ENCODE peak calls at places on chromosomes 2 and 18, in eight cellular contexts. D, P, G, J, C, X, V and K are unnamed samples.

GRCh38 chr2:66888791-66889631 is 454.1 kb downstream of the MEIS1 start:
- DNase-seq in D (peak; percentile 74), P (no peak), G (peak; percentile 100), J (peak; percentile 98), C (no peak), X (no peak), V (peak; percentile 50), K (peak; percentile 100)

GRCh38 chr2:467892-468630 is 180.2 kb upstream of the ALKAL2 start:
- DNase-seq in D (peak; percentile 8), P (no peak), G (no peak), J (no peak), C (no peak), X (peak; percentile 76), V (no peak), K (no peak)

GRCh38 chr2:177731384-177731783 is 338.8 kb downstream of the AGPS start:
- DNase-seq in D (no peak), P (no peak), G (no peak), J (no peak), C (no peak), X (no peak), V (no peak), K (no peak)

GRCh38 chr18:58223717-58224424 is 179.8 kb downstream of the NEDD4L start:
- DNase-seq in D (peak; percentile 93), P (no peak), G (peak; percentile 60), J (peak; percentile 80), C (peak; percentile 81), X (peak; percentile 50), V (peak; percentile 66), K (peak; percentile 93)

GRCh38 chr2:203928849-203929248 is 7.7 kb upstream of the ICOS start:
- DNase-seq in D (no peak), P (no peak), G (no peak), J (peak; percentile 32), C (no peak), X (peak; percentile 20), V (no peak), K (peak; percentile 7)

GRCh38 chr18:48740068-48740440 is 201.2 kb downstream of the CTIF start:
- DNase-seq in D (no peak), P (peak; percentile 88), G (no peak), J (no peak), C (no peak), X (no peak), V (no peak), K (no peak)

GRCh38 chr2:120223034-120223912 is at the start of gene TMEM185B:
- DNase-seq in D (peak; percentile 76), P (peak; percentile 92), G (peak; percentile 49), J (peak; percentile 83), C (peak; percentile 59), X (peak; percentile 100), V (peak; percentile 95), K (peak; percentile 85)

GRCh38 chr2:55992465-55992864 is 68.9 kb upstream of the EFEMP1 start:
- DNase-seq in D (peak; percentile 77), P (peak; percentile 71), G (peak; percentile 99), J (peak; percentile 100), C (peak; percentile 35), X (no peak), V (peak; percentile 8), K (peak; percentile 91)

GRCh38 chr2:29114841-29115609 is at the start of gene CLIP4:
- DNase-seq in D (no peak), P (peak; percentile 78), G (no peak), J (peak; percentile 60), C (no peak), X (peak; percentile 92), V (peak; percentile 42), K (peak; percentile 73)

GRCh38 chr2:7795358-7796199 is 878.4 kb downstream of the RNF144A start:
- DNase-seq in D (peak; percentile 17), P (no peak), G (no peak), J (peak; percentile 12), C (no peak), X (no peak), V (no peak), K (peak; percentile 43)

GRCh38 chr2:212451786-212452200 is 86.8 kb downstream of the ERBB4 start:
- DNase-seq in D (no peak), P (no peak), G (peak; percentile 39), J (peak; percentile 86), C (peak; percentile 99), X (no peak), V (no peak), K (peak; percentile 2)

GRCh38 chr2:197239434-197239833 is 71.1 kb downstream of the ANKRD44 start:
- DNase-seq in D (no peak), P (no peak), G (no peak), J (no peak), C (no peak), X (no peak), V (no peak), K (no peak)

GRCh38 chr2:197241153-197241552 is 69.4 kb downstream of the ANKRD44 start:
- DNase-seq in D (no peak), P (no peak), G (no peak), J (no peak), C (no peak), X (no peak), V (no peak), K (no peak)

GRCh38 chr2:197240018-197240712 is 70.4 kb downstream of the ANKRD44 start:
- DNase-seq in D (no peak), P (no peak), G (no peak), J (no peak), C (no peak), X (no peak), V (no peak), K (no peak)

GRCh38 chr2:197241590-197241989 is 69.0 kb downstream of the ANKRD44 start:
- DNase-seq in D (no peak), P (no peak), G (no peak), J (no peak), C (no peak), X (no peak), V (no peak), K (no peak)

GRCh38 chr2:197240713-197241050 is 69.9 kb downstream of the ANKRD44 start:
- DNase-seq in D (no peak), P (no peak), G (no peak), J (no peak), C (no peak), X (no peak), V (no peak), K (no peak)
- H3K4me3 ChIP-seq in D (no peak overlapping the region), P (no peak overlapping the region), G (no peak overlapping the region), J (no peak overlapping the region), C (no peak overlapping the region), X (no peak overlapping the region), V (no peak overlapping the region), K (no peak overlapping the region)

GRCh38 chr2:39640107-39640506 is 25.6 kb upstream of the TMEM178A start:
- DNase-seq in D (no peak), P (no peak), G (no peak), J (no peak), C (no peak), X (no peak), V (no peak), K (no peak)

GRCh38 chr2:39640681-39641080 is 25.0 kb upstream of the TMEM178A start:
- DNase-seq in D (no peak), P (no peak), G (no peak), J (no peak), C (no peak), X (no peak), V (no peak), K (no peak)

GRCh38 chr2:39646267-39646666 is 19.4 kb upstream of the TMEM178A start:
- DNase-seq in D (no peak), P (no peak), G (no peak), J (no peak), C (no peak), X (no peak), V (no peak), K (no peak)

GRCh38 chr2:39646891-39647780 is 18.6 kb upstream of the TMEM178A start:
- DNase-seq in D (no peak), P (no peak), G (no peak), J (no peak), C (no peak), X (no peak), V (no peak), K (no peak)

GRCh38 chr2:39642054-39642742 is 23.5 kb upstream of the TMEM178A start:
- DNase-seq in D (peak; percentile 82), P (no peak), G (peak; percentile 64), J (peak; percentile 82), C (peak; percentile 80), X (no peak), V (no peak), K (peak; percentile 95)
- H3K4me3 ChIP-seq in D (no peak overlapping the region), P (no peak overlapping the region), G (no peak overlapping the region), J (no peak overlapping the region), C (no peak overlapping the region), X (peak overlapping the region; percentile 17), V (no peak overlapping the region), K (no peak overlapping the region)

GRCh38 chr2:43024515-43024962 is 201.9 kb downstream of the ZFP36L2 start:
- DNase-seq in D (no peak), P (peak; percentile 76), G (no peak), J (peak; percentile 66), C (no peak), X (peak; percentile 96), V (peak; percentile 83), K (peak; percentile 43)

GRCh38 chr2:43020990-43021677 is 205.3 kb downstream of the ZFP36L2 start:
- DNase-seq in D (no peak), P (peak; percentile 21), G (no peak), J (no peak), C (no peak), X (no peak), V (no peak), K (no peak)

GRCh38 chr2:43023791-43024514 is 202.5 kb downstream of the ZFP36L2 start:
- DNase-seq in D (no peak), P (no peak), G (no peak), J (no peak), C (no peak), X (no peak), V (no peak), K (no peak)

GRCh38 chr2:43021791-43022500 is 204.5 kb downstream of the ZFP36L2 start:
- DNase-seq in D (peak; percentile 48), P (peak; percentile 39), G (no peak), J (no peak), C (peak; percentile 65), X (no peak), V (peak; percentile 51), K (peak; percentile 43)

GRCh38 chr2:43022896-43023295 is 203.5 kb downstream of the ZFP36L2 start:
- DNase-seq in D (no peak), P (no peak), G (no peak), J (no peak), C (no peak), X (no peak), V (no peak), K (no peak)
- H3K4me3 ChIP-seq in D (no peak overlapping the region), P (no peak overlapping the region), G (no peak overlapping the region), J (no peak overlapping the region), C (no peak overlapping the region), X (no peak overlapping the region), V (no peak overlapping the region), K (no peak overlapping the region)

GRCh38 chr2:9814129-9814868 is 29.0 kb upstream of the TAF1B start:
- DNase-seq in D (no peak), P (no peak), G (no peak), J (no peak), C (no peak), X (no peak), V (no peak), K (no peak)

GRCh38 chr2:9811679-9812511 is 31.4 kb upstream of the TAF1B start:
- DNase-seq in D (no peak), P (no peak), G (no peak), J (no peak), C (no peak), X (peak; percentile 43), V (no peak), K (no peak)

GRCh38 chr2:9812945-9813311 is 30.3 kb upstream of the TAF1B start:
- DNase-seq in D (no peak), P (no peak), G (no peak), J (no peak), C (no peak), X (no peak), V (no peak), K (no peak)

GRCh38 chr2:9815076-9815475 is 28.2 kb upstream of the TAF1B start:
- DNase-seq in D (no peak), P (no peak), G (no peak), J (no peak), C (no peak), X (no peak), V (no peak), K (no peak)

GRCh38 chr2:9813312-9814128 is 29.8 kb upstream of the TAF1B start:
- DNase-seq in D (peak; percentile 23), P (peak; percentile 78), G (no peak), J (peak; percentile 64), C (peak; percentile 56), X (peak; percentile 96), V (peak; percentile 74), K (peak; percentile 38)
- H3K4me3 ChIP-seq in D (no peak overlapping the region), P (no peak overlapping the region), G (no peak overlapping the region), J (peak overlapping the region; percentile 8), C (peak overlapping the region; percentile 60), X (peak overlapping the region; percentile 4), V (no peak overlapping the region), K (no peak overlapping the region)